ENCODE peak calls at places on chromosomes 6 and 20, in eight cellular contexts. K, P, O, J, R, X, D and E are unnamed samples.

GRCh38 chr6:100664274-100665040 is 199.7 kb upstream of the SIM1 start:
- DNase-seq in D (no peak), R (no peak), X (no peak), O (peak; percentile 40), P (no peak), J (no peak), K (peak; percentile 22), E (peak; percentile 9)

GRCh38 chr6:169427856-169428255 is 174.2 kb upstream of the THBS2 start:
- DNase-seq in X (no peak), R (no peak), K (no peak), D (no peak), O (no peak), P (peak; percentile 83), J (no peak), E (no peak)

GRCh38 chr6:111700135-111700690 is 94.5 kb upstream of the TRAF3IP2 start:
- DNase-seq in D (no peak), X (no peak), R (no peak), O (no peak), P (no peak), J (no peak), K (no peak), E (peak; percentile 96)

GRCh38 chr6:36613200-36613995 is 19.2 kb downstream of the SRSF3 start:
- DNase-seq in R (no peak), K (no peak), P (no peak), X (peak; percentile 23), D (no peak), J (no peak), O (no peak), E (no peak)

GRCh38 chr20:12171927-12172581 is 254.4 kb downstream of the BTBD3 start:
- DNase-seq in K (no peak), X (no peak), P (no peak), R (no peak), J (no peak), O (no peak), D (no peak), E (no peak)

GRCh38 chr6:87174078-87174579 is 18.8 kb downstream of the ZNF292 start:
- DNase-seq in O (no peak), X (no peak), D (no peak), K (no peak), R (no peak), P (no peak), J (peak; percentile 31), E (no peak)

GRCh38 chr6:112443118-112443641 is 96.0 kb downstream of the RFPL4B start:
- DNase-seq in X (no peak), O (no peak), J (no peak), P (no peak), K (no peak), D (no peak), R (no peak), E (no peak)

GRCh38 chr6:47440722-47441121 is 36.9 kb upstream of the CD2AP start:
- DNase-seq in O (no peak), D (no peak), R (no peak), J (no peak), P (no peak), X (no peak), K (no peak), E (no peak)

GRCh38 chr6:74574794-74575193 is 631.1 kb downstream of the COL12A1 start:
- DNase-seq in K (peak; percentile 3), R (no peak), O (peak; percentile 50), P (no peak), X (no peak), D (no peak), J (no peak), E (no peak)

GRCh38 chr6:22145823-22146379 is 150.9 kb downstream of the PRL start:
- DNase-seq in D (peak; percentile 26), O (peak; percentile 69), J (no peak), P (peak; percentile 26), R (no peak), X (no peak), K (no peak), E (peak; percentile 54)

GRCh38 chr6:159722655-159723054 is 4.7 kb upstream of the WTAP start:
- DNase-seq in D (no peak), P (no peak), O (no peak), X (no peak), K (no peak), J (no peak), R (no peak), E (no peak)

GRCh38 chr6:148761532-148761951 is 14.7 kb downstream of the UST start:
- DNase-seq in J (no peak), X (no peak), O (no peak), P (no peak), D (no peak), R (peak; percentile 57), K (no peak), E (no peak)

GRCh38 chr20:1823421-1823892 is 71.8 kb upstream of the SIRPA start:
- DNase-seq in J (no peak), R (no peak), D (no peak), X (no peak), O (no peak), P (no peak), K (no peak), E (no peak)

GRCh38 chr6:163423696-163424095 is 9.2 kb downstream of the QKI start:
- DNase-seq in R (no peak), D (no peak), J (no peak), K (no peak), P (no peak), O (no peak), X (no peak), E (no peak)
- H3K4me1 ChIP-seq in R (peaks cover under 1% of the 10 kb centered on the region), D (no peaks in the 10 kb centered on the region), J (peaks cover 99% of the 10 kb centered on the region), K (no peaks in the 10 kb centered on the region), P (peaks cover 16% of the 10 kb centered on the region), O (peaks cover 31% of the 10 kb centered on the region), X (peaks cover 45% of the 10 kb centered on the region), E (peaks cover 26% of the 10 kb centered on the region)

GRCh38 chr20:62609170-62609786 is 33.0 kb upstream of the SLCO4A1 start:
- DNase-seq in D (no peak), P (no peak), O (no peak), X (no peak), R (no peak), J (no peak), K (no peak), E (no peak)
- H3K27ac ChIP-seq in D (no peak overlapping the region), P (no peak overlapping the region), O (no peak overlapping the region), X (no peak overlapping the region), R (no peak overlapping the region), J (no peak overlapping the region), K (no peak overlapping the region), E (no peak overlapping the region)

GRCh38 chr6:106117579-106117978 is 31.4 kb downstream of the PRDM1 start:
- DNase-seq in K (peak; percentile 64), X (no peak), O (no peak), R (peak; percentile 71), P (no peak), D (no peak), J (no peak), E (no peak)

GRCh38 chr6:106116125-106116524 is 30.0 kb downstream of the PRDM1 start:
- DNase-seq in O (peak; percentile 38), D (no peak), X (no peak), J (peak; percentile 33), R (no peak), K (no peak), P (no peak), E (no peak)

GRCh38 chr6:106114492-106114891 is 28.4 kb downstream of the PRDM1 start:
- DNase-seq in X (no peak), O (no peak), J (no peak), R (no peak), P (no peak), D (no peak), K (no peak), E (no peak)

GRCh38 chr6:106113256-106113954 is 27.3 kb downstream of the PRDM1 start:
- DNase-seq in X (no peak), D (no peak), O (peak; percentile 7), R (no peak), K (no peak), J (no peak), P (no peak), E (no peak)

GRCh38 chr6:106115231-106115630 is 29.1 kb downstream of the PRDM1 start:
- DNase-seq in K (no peak), R (no peak), O (no peak), X (no peak), P (no peak), D (no peak), J (no peak), E (no peak)
- H3K4me1 ChIP-seq in K (peaks cover 2% of the 10 kb centered on the region), R (peaks cover 60% of the 10 kb centered on the region), O (peaks cover 6% of the 10 kb centered on the region), X (no peaks in the 10 kb centered on the region), P (no peaks in the 10 kb centered on the region), D (no peaks in the 10 kb centered on the region), J (peaks cover 8% of the 10 kb centered on the region), E (peaks cover 27% of the 10 kb centered on the region)

DNA sequence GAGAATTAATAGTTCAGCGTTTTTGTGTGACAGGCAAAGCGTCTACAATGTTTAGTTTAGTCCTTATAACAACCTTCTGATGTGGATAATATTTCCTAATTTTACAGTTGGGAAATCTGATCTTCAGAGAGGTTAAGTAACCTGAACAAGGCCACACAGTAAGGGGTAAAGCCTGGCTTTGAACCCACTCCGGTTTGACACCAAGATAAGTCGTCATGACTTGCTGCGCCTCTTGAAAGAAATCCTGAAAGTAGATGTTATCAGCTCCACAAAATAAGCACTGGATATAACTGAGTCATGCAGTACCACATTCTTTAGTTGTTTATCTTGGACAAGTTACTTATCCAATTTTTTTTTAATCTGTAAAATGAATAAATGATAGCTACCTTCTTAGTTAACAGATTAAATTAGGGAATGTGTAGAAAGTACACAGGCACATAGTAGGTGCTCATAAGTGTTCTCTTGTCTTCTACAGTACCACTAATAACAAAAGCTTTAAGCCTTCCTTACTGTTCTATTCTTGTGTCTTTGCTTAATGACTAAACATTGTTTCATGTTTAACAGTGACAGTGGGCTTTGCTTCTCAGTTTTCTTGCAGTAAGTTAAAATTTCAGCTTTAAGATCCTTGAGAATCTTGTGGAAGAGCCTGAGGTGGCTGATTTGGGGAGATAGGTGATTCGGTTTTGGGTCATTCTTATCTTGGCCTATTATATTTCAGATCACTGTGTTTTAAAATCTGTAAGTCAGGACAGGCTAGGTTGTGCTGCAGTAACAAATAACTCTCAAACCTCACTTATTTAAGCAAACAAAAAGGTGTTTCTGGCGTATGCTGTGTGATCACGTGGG is 2.1 kb downstream of the HIVEP1 start:
- DNase-seq in J (no peak), P (no peak), K (no peak), O (peak; percentile 83), R (no peak), X (no peak), D (no peak), E (peak; percentile 82)
- H3K27ac ChIP-seq in J (no peak overlapping the region), P (no peak overlapping the region), K (no peak overlapping the region), O (peak overlapping the region; percentile 95), R (no peak overlapping the region), X (peak overlapping the region; percentile 92), D (peak overlapping the region; percentile 96), E (peak overlapping the region; percentile 85)

GRCh38 chr20:35285806-35286076 is 1.2 kb upstream of the EIF6 start:
- DNase-seq in P (no peak), X (no peak), O (no peak), J (no peak), R (no peak), K (peak; percentile 59), D (no peak), E (no peak)
- H3K4me1 ChIP-seq in P (peaks cover 6% of the 10 kb centered on the region), X (peaks cover 28% of the 10 kb centered on the region), O (peaks cover 12% of the 10 kb centered on the region), J (peaks cover 38% of the 10 kb centered on the region), R (peaks cover 7% of the 10 kb centered on the region), K (peaks cover 13% of the 10 kb centered on the region), D (peaks cover 10% of the 10 kb centered on the region), E (peaks cover 9% of the 10 kb centered on the region)